ENCODE peak calls at places on chromosome 14, in five cellular contexts. N is type B pancreatic cell, S is IMR-90, H is lower leg skin, O is SK-N-SH. I is an unnamed sample.

GRCh38 chr14:29649170-29649569 is 278.5 kb downstream of the PRKD1 start:
- DNase-seq in N (no peak), S (no peak), H (no peak), O (no peak), I (no peak)

GRCh38 chr14:65798216-65798615 is 385.7 kb downstream of the FUT8 start:
- DNase-seq in N (no peak), S (no peak), H (no peak), O (no peak), I (no peak)

GRCh38 chr14:20092050-20092449 is 18.5 kb upstream of the OR4K17 start:
- DNase-seq in N (no peak), S (no peak), H (no peak), O (no peak), I (no peak)

GRCh38 chr14:53412819-53413664 is 259.9 kb upstream of the DDHD1 start:
- DNase-seq in N (no peak), S (no peak), H (no peak), O (peak), I (no peak)

GRCh38 chr14:69081271-69081670 is 71.6 kb downstream of the DCAF5 start:
- DNase-seq in N (no peak), S (no peak), H (no peak), O (no peak), I (no peak)

GRCh38 chr14:43481864-43482263 is 1025.2 kb downstream of the FSCB start:
- DNase-seq in N (no peak), S (no peak), H (no peak), O (no peak), I (no peak)

GRCh38 chr14:102371361-102371760 is 8.6 kb downstream of the TECPR2 start:
- DNase-seq in N (no peak), S (no peak), H (no peak), O (no peak), I (no peak)

GRCh38 chr14:64203366-64204006 is 90.7 kb downstream of the ESR2 start:
- DNase-seq in N (no peak), S (no peak), H (no peak), O (no peak), I (no peak)

GRCh38 chr14:54088271-54088670 is 131.6 kb upstream of the BMP4 start:
- DNase-seq in N (no peak), S (no peak), H (no peak), O (no peak), I (no peak)

GRCh38 chr14:53716521-53716920 is 240.1 kb downstream of the BMP4 start:
- DNase-seq in N (no peak), S (no peak), H (no peak), O (no peak), I (no peak)

GRCh38 chr14:51283402-51283825 is 43.4 kb downstream of the TMX1 start:
- DNase-seq in N (no peak), S (peak), H (no peak), O (peak), I (no peak)

GRCh38 chr14:103552811-103553210 is 9.6 kb downstream of the BAG5 start:
- DNase-seq in N (no peak), S (no peak), H (no peak), O (no peak), I (no peak)

GRCh38 chr14:26088260-26088659 is 509.6 kb downstream of the NOVA1 start:
- DNase-seq in N (no peak), S (no peak), H (no peak), O (no peak), I (no peak)

GRCh38 chr14:35808076-35808657 is 928 bp downstream of the RALGAPA1 start:
- DNase-seq in N (no peak), S (no peak), H (no peak), O (no peak), I (no peak)

GRCh38 chr14:55846852-55847471 is 267.0 kb downstream of the KTN1 start:
- DNase-seq in N (no peak), S (peak), H (peak), O (no peak), I (peak)

GRCh38 chr14:69315302-69315701 is 55.3 kb downstream of the GALNT16 start:
- DNase-seq in N (peak), S (no peak), H (peak), O (no peak), I (no peak)

GRCh38 chr14:77707355-77707723 is 484 bp downstream of the ALKBH1 start:
- DNase-seq in N (no peak), S (peak), H (no peak), O (peak), I (peak)

GRCh38 chr14:34981743-34982420 is 910 bp upstream of the SRP54 start:
- DNase-seq in N (no peak), S (peak), H (no peak), O (peak), I (no peak)

GRCh38 chr14:35438910-35439713 is 34.6 kb upstream of the NFKBIA start:
- DNase-seq in N (no peak), S (no peak), H (no peak), O (peak), I (no peak)

GRCh38 chr14:105903971-105904370 is 377.6 kb downstream of the TMEM121 start:
- DNase-seq in N (no peak), S (no peak), H (no peak), O (peak), I (no peak)

GRCh38 chr14:101819251-101819990 is 57.9 kb downstream of the PPP2R5C start:
- DNase-seq in N (no peak), S (no peak), H (no peak), O (no peak), I (no peak)

GRCh38 chr14:104290058-104290667 is 151.8 kb downstream of the KIF26A start:
- DNase-seq in N (no peak), S (no peak), H (peak), O (peak), I (no peak)

I was measured in anterior cingulate cortex.